ENCODE peak calls at places on chromosomes 6 and 20, in five cellular contexts. One of them, this sample, is unnamed.

GRCh38 chr20:56234110-56234509 is 14.4 kb upstream of the MC3R start:
- DNase-seq in fibroblast of the conjunctiva: no peak
- DNase-seq in right cardiac atrium: no peak
- DNase-seq in NCI-H2029 treated with DMSO at 0.1 percent for 48 hours: no peak
- DNase-seq in HFFc6: no peak
- DNase-seq in this sample: no peak

GRCh38 chr6:32116674-32117073 is 7.5 kb upstream of the TNXB start:
- DNase-seq in right cardiac atrium: no peak
- DNase-seq in fibroblast of the conjunctiva: no peak
- DNase-seq in HFFc6: no peak
- DNase-seq in NCI-H2029 treated with DMSO at 0.1 percent for 48 hours: no peak
- DNase-seq in this sample: no peak

GRCh38 chr20:5696011-5696559 is 54.1 kb upstream of the SHLD1 start:
- DNase-seq in NCI-H2029 treated with DMSO at 0.1 percent for 48 hours: no peak
- DNase-seq in HFFc6: peak; percentile 73
- DNase-seq in fibroblast of the conjunctiva: peak; percentile 92
- DNase-seq in right cardiac atrium: peak; percentile 41
- DNase-seq in this sample: peak; percentile 28

GRCh38 chr6:47852727-47853126 is 70.9 kb downstream of the OPN5 start:
- DNase-seq in HFFc6: no peak
- DNase-seq in right cardiac atrium: no peak
- DNase-seq in NCI-H2029 treated with DMSO at 0.1 percent for 48 hours: no peak
- DNase-seq in fibroblast of the conjunctiva: no peak
- DNase-seq in this sample: no peak

GRCh38 chr6:12715437-12715836 is 1.1 kb upstream of the PHACTR1 start:
- DNase-seq in NCI-H2029 treated with DMSO at 0.1 percent for 48 hours: no peak
- DNase-seq in fibroblast of the conjunctiva: no peak
- DNase-seq in right cardiac atrium: no peak
- DNase-seq in HFFc6: no peak
- DNase-seq in this sample: no peak

GRCh38 chr6:40164345-40164755 is 230.1 kb upstream of the MOCS1 start:
- DNase-seq in NCI-H2029 treated with DMSO at 0.1 percent for 48 hours: no peak
- DNase-seq in right cardiac atrium: no peak
- DNase-seq in HFFc6: no peak
- DNase-seq in fibroblast of the conjunctiva: no peak
- DNase-seq in this sample: peak; percentile 53

GRCh38 chr6:90399970-90400369 is 103.3 kb upstream of the BACH2 start:
- DNase-seq in fibroblast of the conjunctiva: no peak
- DNase-seq in HFFc6: no peak
- DNase-seq in right cardiac atrium: no peak
- DNase-seq in NCI-H2029 treated with DMSO at 0.1 percent for 48 hours: no peak
- DNase-seq in this sample: no peak

GRCh38 chr6:4412488-4412887 is 277.1 kb upstream of the ECI2 start:
- DNase-seq in right cardiac atrium: no peak
- DNase-seq in NCI-H2029 treated with DMSO at 0.1 percent for 48 hours: no peak
- DNase-seq in HFFc6: no peak
- DNase-seq in fibroblast of the conjunctiva: no peak
- DNase-seq in this sample: no peak

GRCh38 chr20:9051508-9051907 is 17.4 kb upstream of the PLCB4 start:
- DNase-seq in fibroblast of the conjunctiva: peak; percentile 85
- DNase-seq in HFFc6: peak; percentile 98
- DNase-seq in NCI-H2029 treated with DMSO at 0.1 percent for 48 hours: no peak
- DNase-seq in right cardiac atrium: no peak
- DNase-seq in this sample: no peak

GRCh38 chr20:41136695-41137411 is 490 bp upstream of the PLCG1 start:
- DNase-seq in HFFc6: peak; percentile 49
- DNase-seq in right cardiac atrium: peak; percentile 92
- DNase-seq in NCI-H2029 treated with DMSO at 0.1 percent for 48 hours: no peak
- DNase-seq in fibroblast of the conjunctiva: peak; percentile 60
- DNase-seq in this sample: peak; percentile 93

GRCh38 chr20:48898896-48899513 is 22.5 kb upstream of the ARFGEF2 start:
- DNase-seq in right cardiac atrium: no peak
- DNase-seq in HFFc6: no peak
- DNase-seq in fibroblast of the conjunctiva: no peak
- DNase-seq in NCI-H2029 treated with DMSO at 0.1 percent for 48 hours: no peak
- DNase-seq in this sample: no peak

GRCh38 chr6:105560611-105561066 is 157.8 kb upstream of the PREP start:
- DNase-seq in NCI-H2029 treated with DMSO at 0.1 percent for 48 hours: no peak
- DNase-seq in right cardiac atrium: no peak
- DNase-seq in HFFc6: peak; percentile 31
- DNase-seq in fibroblast of the conjunctiva: no peak
- DNase-seq in this sample: no peak

GRCh38 chr6:89483111-89483720 is 50.3 kb downstream of the ANKRD6 start:
- DNase-seq in NCI-H2029 treated with DMSO at 0.1 percent for 48 hours: peak; percentile 47
- DNase-seq in HFFc6: no peak
- DNase-seq in fibroblast of the conjunctiva: no peak
- DNase-seq in right cardiac atrium: peak; percentile 63
- DNase-seq in this sample: no peak

GRCh38 chr20:50057409-50058053 is 55.4 kb downstream of the UBE2V1 start:
- DNase-seq in fibroblast of the conjunctiva: no peak
- DNase-seq in right cardiac atrium: no peak
- DNase-seq in NCI-H2029 treated with DMSO at 0.1 percent for 48 hours: no peak
- DNase-seq in HFFc6: no peak
- DNase-seq in this sample: no peak

GRCh38 chr20:60967431-60968316 is 284.4 kb upstream of the CDH4 start:
- DNase-seq in HFFc6: no peak
- DNase-seq in right cardiac atrium: no peak
- DNase-seq in fibroblast of the conjunctiva: no peak
- DNase-seq in NCI-H2029 treated with DMSO at 0.1 percent for 48 hours: no peak
- DNase-seq in this sample: no peak

GRCh38 chr6:43972179-43972914 is 154.9 kb downstream of the MRPL14 start:
- DNase-seq in HFFc6: no peak
- DNase-seq in right cardiac atrium: no peak
- DNase-seq in fibroblast of the conjunctiva: peak; percentile 46
- DNase-seq in NCI-H2029 treated with DMSO at 0.1 percent for 48 hours: peak; percentile 76
- DNase-seq in this sample: no peak

GRCh38 chr6:109672204-109672603 is 18.8 kb downstream of the AK9 start:
- DNase-seq in HFFc6: peak; percentile 24
- DNase-seq in right cardiac atrium: no peak
- DNase-seq in fibroblast of the conjunctiva: no peak
- DNase-seq in NCI-H2029 treated with DMSO at 0.1 percent for 48 hours: no peak
- DNase-seq in this sample: no peak

GRCh38 chr6:25660512-25660911 is 8.5 kb downstream of the SCGN start:
- DNase-seq in right cardiac atrium: no peak
- DNase-seq in NCI-H2029 treated with DMSO at 0.1 percent for 48 hours: peak; percentile 31
- DNase-seq in HFFc6: peak; percentile 82
- DNase-seq in fibroblast of the conjunctiva: peak; percentile 22
- DNase-seq in this sample: no peak

GRCh38 chr20:25042531-25043498 is 15.1 kb downstream of the ACSS1 start:
- DNase-seq in fibroblast of the conjunctiva: no peak
- DNase-seq in NCI-H2029 treated with DMSO at 0.1 percent for 48 hours: no peak
- DNase-seq in HFFc6: no peak
- DNase-seq in right cardiac atrium: peak; percentile 66
- DNase-seq in this sample: peak; percentile 77

GRCh38 chr6:15148356-15149058 is 97.4 kb upstream of the JARID2 start:
- DNase-seq in right cardiac atrium: no peak
- DNase-seq in HFFc6: peak; percentile 44
- DNase-seq in fibroblast of the conjunctiva: peak; percentile 22
- DNase-seq in NCI-H2029 treated with DMSO at 0.1 percent for 48 hours: no peak
- DNase-seq in this sample: no peak

GRCh38 chr6:113879186-113880096 is 22.3 kb downstream of the MARCKS start:
- DNase-seq in HFFc6: peak; percentile 64
- DNase-seq in NCI-H2029 treated with DMSO at 0.1 percent for 48 hours: peak; percentile 96
- DNase-seq in right cardiac atrium: peak; percentile 28
- DNase-seq in fibroblast of the conjunctiva: peak; percentile 69
- DNase-seq in this sample: no peak

GRCh38 chr6:112289039-112289566 is 34.7 kb upstream of the LAMA4 start:
- DNase-seq in HFFc6: no peak
- DNase-seq in NCI-H2029 treated with DMSO at 0.1 percent for 48 hours: peak; percentile 40
- DNase-seq in fibroblast of the conjunctiva: peak; percentile 95
- DNase-seq in right cardiac atrium: peak; percentile 82
- DNase-seq in this sample: peak; percentile 83